ENCODE peak calls at places on chromosomes 11 and 22, in five cellular contexts. F is psoas muscle, W is HL-60, L is A549, K is stomach. O is an unnamed sample.

GRCh38 chr11:66291706-66292542 is at the start of gene TMEM151A:
- DNase-seq in F (no peak), W (no peak), L (no peak), K (peak), O (no peak)

GRCh38 chr22:31603081-31603525 is 58.9 kb downstream of the PISD start:
- DNase-seq in F (no peak), W (no peak), L (no peak), K (no peak), O (no peak)

GRCh38 chr11:110655967-110656366 is 56.3 kb downstream of the ARHGAP20 start:
- DNase-seq in F (no peak), W (no peak), L (no peak), K (no peak), O (no peak)

GRCh38 chr11:19101803-19102520 is 15.0 kb upstream of the ZDHHC13 start:
- DNase-seq in F (no peak), W (no peak), L (no peak), K (no peak), O (no peak)

GRCh38 chr11:131593301-131593700 is 222.9 kb downstream of the NTM start:
- DNase-seq in F (no peak), W (no peak), L (no peak), K (no peak), O (no peak)

GRCh38 chr22:50304528-50305392 is 2.7 kb downstream of the PLXNB2 start:
- DNase-seq in F (no peak), W (peak), L (peak), K (peak), O (peak)

GRCh38 chr11:20963596-20963995 is 294.2 kb downstream of the NELL1 start:
- DNase-seq in F (no peak), W (no peak), L (no peak), K (no peak), O (peak)

GRCh38 chr11:116870054-116870453 is 32.6 kb upstream of the APOA1 start:
- DNase-seq in F (no peak), W (no peak), L (no peak), K (no peak), O (no peak)

GRCh38 chr11:2996976-2997375 is 4.8 kb upstream of the NAP1L4 start:
- DNase-seq in F (no peak), W (no peak), L (no peak), K (peak), O (no peak)

GRCh38 chr11:22341582-22341919 is 3.4 kb downstream of the SLC17A6 start:
- DNase-seq in F (no peak), W (no peak), L (no peak), K (no peak), O (no peak)

GRCh38 chr11:131840542-131840941 is 470.1 kb downstream of the NTM start:
- DNase-seq in F (no peak), W (peak), L (no peak), K (no peak), O (no peak)

GRCh38 chr11:42066113-42066512 is 606.7 kb upstream of the LRRC4C start:
- DNase-seq in F (peak), W (no peak), L (peak), K (no peak), O (no peak)

GRCh38 chr22:22080270-22080669 is 97.7 kb upstream of the TOP3B start:
- DNase-seq in F (no peak), W (no peak), L (no peak), K (no peak), O (peak)

GRCh38 chr11:45933131-45933821 is 10.8 kb downstream of the LARGE2 start:
- DNase-seq in F (no peak), W (no peak), L (no peak), K (peak), O (peak)

GRCh38 chr22:19998991-19999820 is 17.4 kb downstream of the ARVCF start:
- DNase-seq in F (peak), W (no peak), L (no peak), K (no peak), O (no peak)
- TF ChIP-seq CTCF in F (no peak), W (no peak), L (no peak), K (no peak), O (no peak)

GRCh38 chr11:113875414-113876073 is at the start of gene USP28:
- DNase-seq in F (peak), W (peak), L (peak), K (peak), O (peak)

GRCh38 chr11:113873241-113873626 is 2.1 kb downstream of the USP28 start:
- DNase-seq in F (peak), W (no peak), L (no peak), K (no peak), O (peak)

GRCh38 chr11:113876074-113876797 is 864 bp upstream of the USP28 start:
- DNase-seq in F (no peak), W (peak), L (no peak), K (no peak), O (no peak)

GRCh38 chr11:113874096-113874919 is 1.1 kb downstream of the USP28 start:
- DNase-seq in F (no peak), W (no peak), L (no peak), K (no peak), O (peak)

DNA sequence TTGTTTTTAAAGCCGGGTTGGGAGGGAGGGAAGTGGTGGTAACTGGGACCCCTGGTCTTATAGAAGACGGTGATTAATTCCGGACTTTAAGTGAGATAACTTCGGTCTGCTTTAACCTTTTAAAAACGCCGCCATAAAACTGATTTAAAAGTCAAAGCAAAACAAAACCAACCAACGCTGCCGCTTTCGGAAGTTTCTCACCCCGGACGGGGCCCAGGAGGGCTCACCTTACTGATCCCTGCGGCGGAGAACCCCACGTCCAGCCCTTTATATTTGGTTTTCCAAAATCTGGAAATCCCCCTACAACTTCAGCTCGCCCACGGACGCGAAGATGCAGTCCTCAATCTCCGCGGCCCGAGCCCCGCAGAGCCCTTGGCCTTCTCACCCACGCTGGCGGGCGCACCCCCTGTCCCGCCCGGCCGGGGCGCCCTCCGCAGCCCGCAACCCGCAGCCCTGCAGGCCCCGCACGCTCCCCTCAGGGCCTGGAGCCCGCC is 405 bp downstream of the USP28 start:
- DNase-seq in F (no peak), W (no peak), L (no peak), K (no peak), O (peak)
- TF ChIP-seq CTCF in F (peak), W (no peak), L (no peak), K (no peak), O (no peak)

DNA sequence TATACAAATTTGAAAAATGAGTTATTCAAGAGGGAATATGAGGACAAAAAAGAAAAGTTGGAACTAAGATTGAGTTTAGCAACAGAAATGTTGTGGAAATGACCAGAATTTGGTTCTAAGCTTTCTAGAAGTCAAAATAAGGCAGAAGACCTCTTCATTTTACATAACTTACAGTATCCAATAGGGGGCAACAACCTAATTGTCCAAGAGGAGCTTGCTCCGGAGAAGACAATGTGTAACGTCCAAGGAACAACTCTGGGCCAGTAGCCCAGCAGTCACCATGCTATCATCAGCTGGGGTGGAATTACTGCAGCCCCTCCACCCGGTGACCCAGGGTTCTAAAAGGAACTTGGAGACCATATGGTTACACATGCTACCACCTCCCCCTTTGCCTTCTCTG is 14.1 kb downstream of the CNTF start:
- DNase-seq in F (no peak), W (no peak), L (no peak), K (no peak), O (no peak)
- TF ChIP-seq CTCF in F (no peak), W (no peak), L (no peak), K (no peak), O (no peak)

GRCh38 chr11:75212463-75212862 is 28.1 kb upstream of the TPBGL start:
- DNase-seq in F (no peak), W (no peak), L (no peak), K (no peak), O (no peak)

GRCh38 chr11:75214843-75215242 is 25.7 kb upstream of the TPBGL start:
- DNase-seq in F (no peak), W (no peak), L (no peak), K (no peak), O (no peak)

GRCh38 chr11:75208444-75208843 is 32.1 kb upstream of the TPBGL start:
- DNase-seq in F (no peak), W (no peak), L (no peak), K (no peak), O (no peak)

GRCh38 chr11:75219869-75220268 is 20.7 kb upstream of the TPBGL start:
- DNase-seq in F (no peak), W (no peak), L (no peak), K (no peak), O (no peak)

GRCh38 chr11:75214411-75214821 is 26.2 kb upstream of the TPBGL start:
- DNase-seq in F (peak), W (peak), L (peak), K (peak), O (peak)
- TF ChIP-seq CTCF in F (no peak), W (peak), L (peak), K (no peak), O (peak)

DNA sequence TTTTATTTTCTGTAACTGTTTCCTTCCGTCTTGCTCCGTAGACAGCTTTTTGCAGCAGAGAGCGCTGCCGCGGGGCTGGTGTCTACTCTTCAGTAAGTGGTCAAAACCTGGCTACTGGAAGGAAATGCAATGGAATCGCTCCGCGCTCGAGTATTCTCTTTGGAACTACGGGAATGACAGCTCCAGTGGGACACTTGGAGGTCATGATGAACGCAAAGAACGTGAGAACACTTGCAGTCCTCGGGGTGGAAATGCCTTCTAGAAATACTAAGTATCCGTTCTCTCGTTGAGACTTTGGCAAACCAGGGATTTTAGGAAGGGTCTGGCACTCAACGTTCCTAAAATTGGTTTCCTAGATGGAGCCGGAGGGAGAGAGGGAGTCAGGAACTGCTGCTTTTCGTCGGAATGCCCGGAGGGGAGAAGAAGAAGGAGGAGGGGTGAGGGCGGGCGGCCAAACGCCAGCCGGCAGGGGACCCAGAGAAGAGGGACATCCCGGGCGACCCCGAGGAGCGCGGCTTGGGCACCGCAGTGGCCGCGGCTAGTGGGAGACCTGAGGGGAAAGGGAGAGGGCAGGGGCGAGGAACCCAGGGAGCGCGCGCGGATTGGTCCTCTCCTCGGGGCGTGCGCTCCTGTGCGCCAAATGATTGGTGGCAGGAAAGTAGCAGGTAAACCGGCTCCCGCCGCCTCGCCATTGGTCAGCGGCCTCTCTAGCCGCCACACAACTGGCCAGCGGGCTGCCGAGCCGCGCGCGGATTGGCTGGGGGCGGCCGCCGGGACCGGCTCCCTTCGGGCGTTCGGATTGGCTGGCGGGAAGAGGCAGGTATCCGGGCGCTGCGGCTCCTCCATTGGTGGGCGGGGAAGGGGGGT is 505 bp upstream of the BMAL1 start:
- DNase-seq in F (peak), W (peak), L (peak), K (peak), O (peak)
- TF ChIP-seq CTCF in F (no peak), W (no peak), L (no peak), K (no peak), O (no peak)

DNA sequence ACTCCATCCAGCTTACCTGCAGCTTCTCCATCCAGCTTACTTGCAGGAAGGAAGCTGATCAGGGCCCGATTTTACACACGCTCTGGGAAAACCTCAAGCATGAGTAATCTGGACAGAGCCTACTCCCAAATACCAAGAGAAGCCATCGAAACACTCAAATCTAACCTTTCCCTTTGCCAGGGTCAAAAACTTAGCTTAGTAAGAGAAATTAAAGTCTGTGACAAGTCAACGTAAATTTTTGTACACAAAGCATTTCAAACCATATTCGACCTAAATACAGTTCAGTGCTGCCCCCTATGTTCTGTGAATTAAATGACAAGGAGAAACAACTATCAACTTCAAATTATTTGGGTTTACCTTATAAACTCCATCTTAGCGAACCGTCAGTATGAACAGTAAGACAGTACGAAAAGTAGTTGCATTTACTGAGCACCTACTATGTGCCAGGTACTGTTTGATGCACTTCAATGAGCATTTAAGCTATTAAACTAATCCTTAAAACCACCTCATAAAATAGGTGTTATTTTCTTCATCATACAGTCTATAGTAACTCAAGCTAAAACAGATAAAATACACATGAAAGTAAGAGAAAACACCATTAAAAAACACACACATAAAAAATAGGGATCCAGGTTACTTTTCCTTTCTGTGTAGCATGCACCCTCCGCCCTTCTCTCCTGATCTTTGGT is 36.9 kb downstream of the ARFGAP3 start:
- DNase-seq in F (no peak), W (no peak), L (no peak), K (no peak), O (peak)
- TF ChIP-seq CTCF in F (peak), W (no peak), L (no peak), K (peak), O (peak)